ENCODE peak calls at places on chromosomes 7 and 10, in ten cellular contexts. X, R, D, B, Y, F, E, U, M and H are unnamed samples.
A peak's percentile ranks its signal among the peaks of the same experiment; 100 is the strongest.

GRCh38 chr10:32253821-32254220 is 93.1 kb downstream of the EPC1 start:
- DNase-seq in X (no peak), Y (no peak), M (no peak), U (no peak), R (no peak), B (no peak), D (no peak), E (no peak), F (no peak), H (no peak)

GRCh38 chr10:101133489-101134298 is 2.6 kb downstream of the TLX1 start:
- DNase-seq in U (no peak), X (no peak), E (no peak), M (peak; percentile 75), D (no peak), Y (no peak), B (no peak), R (no peak), F (no peak), H (no peak)

GRCh38 chr10:133258818-133259602 is 17.7 kb downstream of the ADAM8 start:
- DNase-seq in F (no peak), R (peak; percentile 54), Y (peak; percentile 99), U (peak; percentile 79), D (peak; percentile 13), X (peak; percentile 36), B (peak; percentile 100), M (no peak), E (peak; percentile 80), H (peak; percentile 98)

GRCh38 chr7:74040791-74041520 is 13.0 kb downstream of the ELN start:
- DNase-seq in R (no peak), X (no peak), B (no peak), U (no peak), D (no peak), E (no peak), Y (no peak), F (no peak), M (no peak), H (no peak)

GRCh38 chr10:78515873-78516153 is 482.1 kb downstream of the RPS24 start:
- DNase-seq in D (no peak), U (no peak), B (no peak), E (no peak), X (no peak), R (no peak), Y (no peak), F (no peak), M (no peak), H (no peak)

GRCh38 chr7:155524018-155524556 is 22.3 kb downstream of the CNPY1 start:
- DNase-seq in B (no peak), R (no peak), U (no peak), D (no peak), M (no peak), F (no peak), Y (no peak), X (no peak), E (no peak), H (no peak)

GRCh38 chr10:11016959-11017574 is 605 bp upstream of the CELF2 start:
- DNase-seq in R (no peak), U (no peak), B (no peak), E (no peak), X (no peak), D (no peak), M (no peak), Y (no peak), F (no peak), H (no peak)

GRCh38 chr7:131034166-131034881 is 293.4 kb upstream of the MKLN1 start:
- DNase-seq in U (no peak), E (no peak), R (no peak), Y (no peak), F (peak; percentile 63), X (no peak), D (no peak), B (no peak), M (no peak), H (no peak)

GRCh38 chr10:1715821-1716220 is 21.5 kb downstream of the ADARB2 start:
- DNase-seq in U (no peak), E (no peak), R (no peak), F (no peak), D (no peak), Y (no peak), X (no peak), B (no peak), M (peak; percentile 69), H (no peak)

GRCh38 chr10:65620404-65621048 is 1305.3 kb upstream of the LRRTM3 start:
- DNase-seq in B (no peak), D (no peak), F (no peak), E (no peak), U (no peak), R (no peak), X (no peak), Y (no peak), M (no peak), H (no peak)

GRCh38 chr7:79398145-79398749 is 55.2 kb downstream of the MAGI2 start:
- DNase-seq in F (no peak), B (no peak), M (no peak), Y (no peak), E (no peak), R (no peak), U (no peak), D (no peak), X (no peak), H (no peak)

GRCh38 chr10:25467861-25468260 is 293.1 kb downstream of the GPR158 start:
- DNase-seq in U (no peak), X (no peak), E (no peak), F (no peak), B (no peak), Y (no peak), D (no peak), R (no peak), M (no peak), H (no peak)

GRCh38 chr10:75660833-75661232 is 229.4 kb downstream of the LRMDA start:
- DNase-seq in B (no peak), U (no peak), E (no peak), Y (no peak), X (no peak), M (no peak), D (no peak), R (no peak), F (no peak), H (no peak)

GRCh38 chr10:127486355-127486754 is 62.8 kb upstream of the NPS start:
- DNase-seq in M (no peak), F (no peak), Y (no peak), B (no peak), D (no peak), E (no peak), U (no peak), R (no peak), X (no peak), H (no peak)

GRCh38 chr10:84541289-84541637 is 212.9 kb downstream of the CCSER2 start:
- DNase-seq in E (no peak), R (no peak), F (no peak), B (peak; percentile 9), M (peak; percentile 61), Y (no peak), X (no peak), D (no peak), U (no peak), H (no peak)

GRCh38 chr7:90248706-90249105 is 3.7 kb downstream of the CFAP69 start:
- DNase-seq in B (no peak), X (no peak), M (no peak), E (no peak), Y (no peak), U (no peak), F (no peak), D (no peak), R (no peak), H (no peak)

GRCh38 chr7:70178787-70179186 is 580.5 kb downstream of the AUTS2 start:
- DNase-seq in E (no peak), D (no peak), Y (peak; percentile 76), X (no peak), U (no peak), R (no peak), B (peak; percentile 12), F (no peak), M (no peak), H (no peak)

GRCh38 chr7:135147899-135148721 is at the start of gene TMEM140:
- DNase-seq in X (no peak), U (peak; percentile 61), M (no peak), D (peak; percentile 96), B (peak; percentile 71), Y (peak; percentile 54), R (peak; percentile 50), F (peak; percentile 75), E (no peak), H (no peak)

GRCh38 chr7:157974678-157975230 is 612.9 kb downstream of the PTPRN2 start:
- DNase-seq in E (no peak), D (no peak), Y (no peak), M (no peak), B (no peak), X (no peak), F (no peak), R (no peak), U (no peak), H (no peak)

GRCh38 chr10:16965740-16966447 is 148.7 kb upstream of the RSU1 start:
- DNase-seq in U (no peak), F (no peak), M (no peak), D (no peak), R (no peak), X (no peak), E (no peak), B (peak; percentile 99), Y (peak; percentile 99), H (peak; percentile 92)

GRCh38 chr7:2138146-2138765 is 94.5 kb downstream of the MAD1L1 start:
- DNase-seq in E (no peak), M (no peak), Y (no peak), X (no peak), F (no peak), D (no peak), R (no peak), B (no peak), U (no peak), H (no peak)

GRCh38 chr7:4470246-4470645 is 211.8 kb upstream of the FOXK1 start:
- DNase-seq in Y (no peak), R (no peak), F (no peak), B (no peak), U (no peak), M (no peak), E (no peak), X (no peak), D (no peak), H (no peak)

GRCh38 chr10:71845410-71846406 is 5.3 kb downstream of the PSAP start:
- DNase-seq in U (no peak), Y (no peak), B (no peak), D (no peak), F (no peak), M (no peak), X (no peak), R (no peak), E (no peak), H (no peak)